ENCODE peak calls at places on chromosomes 5 and 9, in four cellular contexts. One of them, this sample, is unnamed.

GRCh38 chr5:175694371-175695160 is 36.7 kb downstream of the HRH2 start:
- DNase-seq in AG10803: no peak
- DNase-seq in NCI-H2107: no peak
- DNase-seq in HEK293T: no peak
- DNase-seq in this sample: no peak

GRCh38 chr9:120261419-120261818 is 318.5 kb downstream of the CDK5RAP2 start:
- DNase-seq in HEK293T: no peak
- DNase-seq in NCI-H2107: no peak
- DNase-seq in AG10803: no peak
- DNase-seq in this sample: no peak

GRCh38 chr5:34986965-34987364 is 57.6 kb downstream of the DNAJC21 start:
- DNase-seq in HEK293T: no peak
- DNase-seq in NCI-H2107: no peak
- DNase-seq in AG10803: no peak
- DNase-seq in this sample: no peak

GRCh38 chr9:131706608-131706970 is 33.3 kb downstream of the RAPGEF1 start:
- DNase-seq in HEK293T: no peak
- DNase-seq in AG10803: no peak
- DNase-seq in NCI-H2107: no peak
- DNase-seq in this sample: no peak

GRCh38 chr9:23638011-23638410 is 188.0 kb downstream of the ELAVL2 start:
- DNase-seq in HEK293T: no peak
- DNase-seq in AG10803: no peak
- DNase-seq in NCI-H2107: no peak
- DNase-seq in this sample: no peak

GRCh38 chr9:120915854-120916495 is 10.6 kb downstream of the TRAF1 start:
- DNase-seq in HEK293T: no peak
- DNase-seq in AG10803: no peak
- DNase-seq in NCI-H2107: no peak
- DNase-seq in this sample: no peak

GRCh38 chr5:126269511-126269910 is 153.7 kb upstream of the GRAMD2B start:
- DNase-seq in NCI-H2107: no peak
- DNase-seq in AG10803: no peak
- DNase-seq in HEK293T: no peak
- DNase-seq in this sample: no peak

GRCh38 chr5:88248743-88249540 is 19.7 kb downstream of the TMEM161B start:
- DNase-seq in NCI-H2107: no peak
- DNase-seq in HEK293T: no peak
- DNase-seq in AG10803: no peak
- DNase-seq in this sample: no peak

GRCh38 chr9:104808030-104808614 is 44.2 kb downstream of the NIPSNAP3B start:
- DNase-seq in AG10803: peak; percentile 54
- DNase-seq in NCI-H2107: peak; percentile 21
- DNase-seq in HEK293T: no peak
- DNase-seq in this sample: no peak